ENCODE peak calls at places on chromosome 1, in four cellular contexts. W, N, F and T are unnamed samples.

GRCh38 chr1:30588311-30589073 is 134.9 kb downstream of the MATN1 start:
- DNase-seq in W (no peak), N (no peak), F (no peak), T (no peak)

GRCh38 chr1:12810691-12811408 is 19.7 kb downstream of the PRAMEF1 start:
- DNase-seq in N (peak; percentile 11), W (no peak), F (no peak), T (no peak)

GRCh38 chr1:232709339-232709738 is 79.4 kb upstream of the SIPA1L2 start:
- DNase-seq in N (peak; percentile 13), F (no peak), W (no peak), T (no peak)

GRCh38 chr1:161727343-161727924 is 6.1 kb downstream of the FCRLB start:
- DNase-seq in N (peak; percentile 79), W (peak; percentile 58), F (peak; percentile 10), T (peak; percentile 3)

GRCh38 chr1:72109916-72110315 is 172.4 kb downstream of the NEGR1 start:
- DNase-seq in N (no peak), F (no peak), W (no peak), T (no peak)

GRCh38 chr1:200302192-200302892 is 107.5 kb downstream of the ZNF281 start:
- DNase-seq in F (peak; percentile 57), N (peak; percentile 48), W (no peak), T (peak; percentile 73)

GRCh38 chr1:111739984-111740765 is 980 bp upstream of the INKA2 start:
- DNase-seq in F (no peak), N (peak; percentile 76), W (no peak), T (no peak)

GRCh38 chr1:72724951-72725863 is 442.9 kb upstream of the NEGR1 start:
- DNase-seq in W (no peak), N (peak; percentile 2), F (no peak), T (no peak)

GRCh38 chr1:47757226-47757975 is 239.8 kb downstream of the TRABD2B start:
- DNase-seq in N (no peak), W (no peak), F (no peak), T (no peak)

GRCh38 chr1:55970711-55971110 is 608.7 kb downstream of the PLPP3 start:
- DNase-seq in F (no peak), N (peak; percentile 10), W (peak; percentile 16), T (no peak)

GRCh38 chr1:43529206-43529731 is 1.4 kb upstream of the PTPRF start:
- DNase-seq in W (peak; percentile 61), N (peak; percentile 91), F (peak; percentile 74), T (peak; percentile 84)

GRCh38 chr1:9294910-9295636 is 2.4 kb downstream of the SPSB1 start:
- DNase-seq in N (peak; percentile 34), W (peak; percentile 52), F (no peak), T (no peak)

GRCh38 chr1:238653693-238654321 is 732.6 kb upstream of the CHRM3 start:
- DNase-seq in N (peak; percentile 93), W (no peak), F (no peak), T (no peak)

GRCh38 chr1:178871551-178872320 is 859 bp upstream of the ANGPTL1 start:
- DNase-seq in F (no peak), W (no peak), N (no peak), T (no peak)

GRCh38 chr1:217674330-217674729 is 43.2 kb downstream of the SPATA17 start:
- DNase-seq in W (no peak), N (no peak), F (no peak), T (no peak)

GRCh38 chr1:229318056-229318455 is 24.8 kb downstream of the CCSAP start:
- DNase-seq in N (peak; percentile 19), F (no peak), W (no peak), T (no peak)

GRCh38 chr1:29649375-29650040 is 413.2 kb downstream of the PTPRU start:
- DNase-seq in F (no peak), W (no peak), N (peak; percentile 88), T (no peak)

GRCh38 chr1:81142099-81142776 is 658.5 kb upstream of the ADGRL2 start:
- DNase-seq in N (peak; percentile 70), F (no peak), W (no peak), T (no peak)

GRCh38 chr1:35031103-35031452 is 667 bp downstream of the ZMYM6 start:
- DNase-seq in W (no peak), F (peak; percentile 9), N (peak; percentile 75), T (peak; percentile 2)

GRCh38 chr1:15036101-15036500 is 117.4 kb upstream of the TMEM51 start:
- DNase-seq in F (no peak), N (no peak), W (no peak), T (no peak)